ENCODE peak calls at places on chromosomes 11 and 22, in seven cellular contexts. K is dorsolateral prefrontal cortex, C is AG20443, B is suprapubic skin, E is GM12892, A is posterior cingulate gyrus, G is brain microvascular endothelial cell. Y is an unnamed sample.

GRCh38 chr11:21704539-21704938 is 488.3 kb upstream of the ANO5 start:
- DNase-seq in K (no peak), C (no peak), B (no peak), E (no peak), A (no peak), G (no peak), Y (no peak)

GRCh38 chr11:18010977-18011586 is 1.8 kb downstream of the SERGEF start:
- DNase-seq in K (no peak), C (no peak), B (no peak), E (no peak), A (no peak), G (no peak), Y (no peak)

GRCh38 chr22:21022955-21023614 is 8.1 kb downstream of the P2RX6 start:
- DNase-seq in K (no peak), C (no peak), B (no peak), E (no peak), A (no peak), G (no peak), Y (no peak)

GRCh38 chr11:134532921-134533421 is 120.9 kb upstream of the B3GAT1 start:
- DNase-seq in K (peak; percentile 33), C (no peak), B (peak; percentile 48), E (no peak), A (peak; percentile 81), G (no peak), Y (no peak)

GRCh38 chr22:43521716-43522115 is 109.9 kb downstream of the MPPED1 start:
- DNase-seq in K (no peak), C (no peak), B (no peak), E (no peak), A (peak; percentile 11), G (no peak), Y (no peak)

GRCh38 chr11:47620836-47621378 is 21.5 kb downstream of the MTCH2 start:
- DNase-seq in K (no peak), C (no peak), B (no peak), E (no peak), A (no peak), G (no peak), Y (no peak)

GRCh38 chr22:26672060-26672471 is 14.7 kb downstream of the MIAT start:
- DNase-seq in K (no peak), C (no peak), B (peak; percentile 75), E (no peak), A (no peak), G (no peak), Y (no peak)

GRCh38 chr11:130786987-130787688 is 129.1 kb downstream of the SNX19 start:
- DNase-seq in K (no peak), C (no peak), B (no peak), E (no peak), A (no peak), G (no peak), Y (no peak)

GRCh38 chr11:507727-508515 is 879 bp upstream of the RNH1 start:
- DNase-seq in K (no peak), C (no peak), B (peak; percentile 69), E (no peak), A (no peak), G (no peak), Y (no peak)

GRCh38 chr11:12377106-12377823 is at the start of gene PARVA:
- DNase-seq in K (peak; percentile 42), C (peak; percentile 84), B (peak; percentile 81), E (no peak), A (peak; percentile 89), G (peak; percentile 57), Y (peak; percentile 80)

GRCh38 chr11:27018902-27019544 is 21.6 kb upstream of the BBOX1 start:
- DNase-seq in K (no peak), C (no peak), B (no peak), E (no peak), A (no peak), G (no peak), Y (no peak)

GRCh38 chr11:98455500-98456186 is 565.1 kb upstream of the CNTN5 start:
- DNase-seq in K (no peak), C (no peak), B (no peak), E (no peak), A (no peak), G (no peak), Y (no peak)

GRCh38 chr11:7527029-7527428 is 13.2 kb downstream of the PPFIBP2 start:
- DNase-seq in K (no peak), C (no peak), B (no peak), E (no peak), A (no peak), G (no peak), Y (no peak)

GRCh38 chr22:40156001-40156516 is 21.7 kb upstream of the TNRC6B start:
- DNase-seq in K (no peak), C (peak; percentile 17), B (no peak), E (no peak), A (no peak), G (peak; percentile 60), Y (peak; percentile 45)

GRCh38 chr22:32480238-32480637 is 5.6 kb downstream of the FBXO7 start:
- DNase-seq in K (no peak), C (no peak), B (no peak), E (no peak), A (no peak), G (no peak), Y (no peak)

GRCh38 chr11:19935507-19935906 is 222.9 kb downstream of the NAV2 start:
- DNase-seq in K (no peak), C (peak; percentile 80), B (no peak), E (no peak), A (no peak), G (peak; percentile 80), Y (peak; percentile 54)

GRCh38 chr11:111631666-111632039 is 29.4 kb downstream of the SIK2 start:
- DNase-seq in K (no peak), C (peak; percentile 64), B (no peak), E (no peak), A (no peak), G (peak; percentile 56), Y (peak; percentile 55)